ENCODE peak calls at places on chromosomes 5 and 9, in four cellular contexts. P is tibial nerve, F is foreskin fibroblast, Z is fibroblast of lung. N is an unnamed sample.

GRCh38 chr9:34976992-34977391 is 12.6 kb upstream of the DNAJB5 start:
- DNase-seq in Z (no peak), P (no peak), F (no peak), N (no peak)

GRCh38 chr9:118761016-118761790 is 608.0 kb downstream of the BRINP1 start:
- DNase-seq in F (no peak), P (no peak), Z (no peak), N (peak)

GRCh38 chr9:2414465-2414864 is 207.1 kb upstream of the VLDLR start:
- DNase-seq in P (no peak), F (no peak), Z (peak), N (no peak)

GRCh38 chr9:25003686-25004085 is 458.0 kb upstream of the IZUMO3 start:
- DNase-seq in F (no peak), Z (no peak), P (no peak), N (no peak)

GRCh38 chr5:130555429-130555828 is 609.6 kb downstream of the HINT1 start:
- DNase-seq in F (no peak), P (no peak), Z (no peak), N (no peak)

GRCh38 chr5:62259699-62260220 is 46.2 kb upstream of the KIF2A start:
- DNase-seq in Z (no peak), P (no peak), F (no peak), N (no peak)

GRCh38 chr5:56543431-56544385 is 271.6 kb upstream of the MAP3K1 start:
- DNase-seq in P (no peak), F (peak), Z (peak), N (peak)

GRCh38 chr5:139657363-139658321 is 9.5 kb downstream of the CXXC5 start:
- DNase-seq in Z (peak), P (no peak), F (no peak), N (peak)

GRCh38 chr5:176700239-176700847 is 53.1 kb downstream of the TSPAN17 start:
- DNase-seq in Z (no peak), F (no peak), P (no peak), N (peak)

GRCh38 chr9:98973546-98973921 is 29.8 kb downstream of the COL15A1 start:
- DNase-seq in Z (no peak), F (no peak), P (peak), N (no peak)

GRCh38 chr5:170195876-170196275 is 36.9 kb upstream of the C5orf58 start:
- DNase-seq in F (no peak), Z (no peak), P (no peak), N (no peak)

GRCh38 chr5:144017631-144018030 is 152.8 kb downstream of the YIPF5 start:
- DNase-seq in F (no peak), Z (peak), P (no peak), N (no peak)

GRCh38 chr9:91773166-91773565 is 176.9 kb downstream of the ROR2 start:
- DNase-seq in Z (no peak), P (no peak), F (no peak), N (no peak)

DNA sequence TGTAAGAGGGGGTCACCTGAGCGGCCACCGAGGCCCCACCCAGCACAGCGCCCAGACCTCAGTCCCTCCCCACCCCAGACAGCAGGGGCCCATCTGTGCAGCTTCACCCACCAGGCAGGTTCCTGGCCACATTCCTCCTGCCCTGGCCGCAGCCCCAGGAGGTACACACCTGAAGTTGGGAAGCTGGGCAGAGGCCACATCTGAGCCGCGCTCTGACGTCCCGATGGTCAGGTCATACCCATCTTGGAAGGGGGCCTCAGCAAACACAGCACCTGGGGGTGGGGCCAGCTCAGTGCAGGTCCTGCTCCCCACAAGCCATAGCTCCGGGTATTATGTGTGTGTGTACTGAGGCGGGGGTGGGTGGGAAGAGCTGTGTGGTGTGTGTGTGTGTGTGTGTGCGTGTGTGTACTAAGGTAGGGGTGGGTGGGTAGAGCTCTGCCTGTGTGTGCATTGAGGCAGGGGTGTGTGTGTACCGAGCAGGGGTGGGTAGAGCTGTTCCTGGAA is 5.6 kb downstream of the SPOUT1 start:
- DNase-seq in Z (no peak), F (no peak), P (no peak), N (no peak)
- H3K4me3 ChIP-seq in Z (no peak), F (no peak), P (no peak), N (no peak)

DNA sequence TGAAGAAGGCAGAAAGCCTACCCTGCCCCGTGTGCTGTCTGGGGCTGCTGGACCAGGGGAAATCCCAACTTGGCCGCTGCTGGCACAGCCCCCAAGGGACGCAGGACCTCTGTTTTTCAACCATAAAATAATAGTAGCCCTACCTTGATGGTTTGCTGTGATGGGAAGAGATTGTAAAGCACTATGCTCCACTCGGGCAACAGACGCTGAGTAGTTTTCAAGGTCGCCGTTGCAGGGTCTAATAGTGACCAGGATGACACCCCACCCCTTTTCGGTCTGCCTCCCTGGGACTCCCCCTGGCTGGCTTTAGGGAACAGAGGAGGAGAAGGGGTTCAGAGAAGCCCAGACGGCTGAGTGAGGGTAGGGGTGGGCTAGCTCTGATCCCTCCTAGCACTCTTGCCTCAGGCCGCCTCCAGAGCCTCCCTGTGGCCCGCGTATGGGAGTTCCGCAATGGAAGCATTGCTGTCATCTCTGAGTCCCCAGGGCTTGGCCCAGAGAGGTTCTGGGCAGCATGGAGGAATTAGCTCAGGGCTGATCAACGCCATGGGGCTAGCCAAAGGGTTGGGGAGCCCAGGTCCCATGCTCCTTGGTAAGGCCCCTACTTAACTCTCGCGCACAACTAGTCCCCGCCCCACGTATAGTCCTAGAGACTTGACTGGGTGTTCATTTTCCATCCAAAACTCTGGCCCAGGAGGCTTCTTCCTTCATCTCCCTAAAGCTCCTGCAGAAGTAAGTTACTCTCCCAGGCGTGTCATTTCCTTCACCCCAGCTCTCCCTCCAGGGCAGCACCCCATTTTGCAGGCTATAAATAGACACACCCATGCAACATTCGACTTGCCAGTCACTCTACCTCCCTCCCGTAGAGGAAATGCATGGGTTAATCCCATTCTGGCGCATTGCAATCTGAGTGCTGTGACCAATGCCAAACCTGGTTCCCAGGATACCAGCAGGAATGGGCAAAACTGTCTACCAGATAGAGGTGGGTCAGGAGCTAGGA is 1.1 kb upstream of the IRF1 start:
- DNase-seq in F (no peak), P (peak), Z (no peak), N (no peak)
- H3K4me3 ChIP-seq in F (peak), P (peak), Z (peak), N (peak)

GRCh38 chr9:107633375-107633774 is 143.8 kb upstream of the KLF4 start:
- DNase-seq in F (no peak), P (no peak), Z (no peak), N (no peak)

GRCh38 chr9:107637421-107638420 is 148.2 kb upstream of the KLF4 start:
- DNase-seq in P (peak), F (peak), Z (peak), N (peak)

GRCh38 chr9:107635137-107635802 is 145.7 kb upstream of the KLF4 start:
- DNase-seq in F (peak), P (no peak), Z (peak), N (no peak)

GRCh38 chr9:107636596-107637405 is 147.2 kb upstream of the KLF4 start:
- DNase-seq in Z (no peak), F (peak), P (peak), N (no peak)

GRCh38 chr9:107635803-107636174 is 146.2 kb upstream of the KLF4 start:
- DNase-seq in P (no peak), Z (no peak), F (no peak), N (no peak)
- H3K4me3 ChIP-seq in P (no peak), Z (no peak), F (no peak), N (no peak)

DNA sequence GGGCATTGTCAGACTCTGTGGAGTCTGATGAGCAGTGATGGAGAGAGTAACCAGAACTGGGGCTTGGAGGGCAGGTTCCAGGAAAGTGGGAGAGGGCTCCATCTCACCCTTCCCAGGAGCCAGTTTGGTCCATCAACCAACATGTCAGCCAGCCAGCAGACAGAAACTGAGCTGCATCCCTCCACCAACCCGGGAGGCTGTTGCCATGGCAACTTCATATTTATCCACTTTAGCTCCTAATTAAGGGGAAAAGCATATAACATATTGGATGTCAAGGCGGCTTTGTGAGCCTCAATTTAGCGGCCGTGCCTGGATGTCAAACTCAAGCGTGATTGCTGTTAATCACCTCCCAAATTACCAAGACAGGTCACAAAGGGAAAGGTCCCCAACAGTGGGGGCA is 81.5 kb upstream of the ARAP3 start:
- DNase-seq in P (no peak), Z (no peak), F (no peak), N (no peak)
- H3K4me3 ChIP-seq in P (no peak), Z (no peak), F (no peak), N (no peak)

GRCh38 chr5:171318026-171318425 is 9.0 kb downstream of the TLX3 start:
- DNase-seq in F (no peak), Z (no peak), P (no peak), N (no peak)
- H3K4me3 ChIP-seq in F (no peak), Z (no peak), P (no peak), N (no peak)

DNA sequence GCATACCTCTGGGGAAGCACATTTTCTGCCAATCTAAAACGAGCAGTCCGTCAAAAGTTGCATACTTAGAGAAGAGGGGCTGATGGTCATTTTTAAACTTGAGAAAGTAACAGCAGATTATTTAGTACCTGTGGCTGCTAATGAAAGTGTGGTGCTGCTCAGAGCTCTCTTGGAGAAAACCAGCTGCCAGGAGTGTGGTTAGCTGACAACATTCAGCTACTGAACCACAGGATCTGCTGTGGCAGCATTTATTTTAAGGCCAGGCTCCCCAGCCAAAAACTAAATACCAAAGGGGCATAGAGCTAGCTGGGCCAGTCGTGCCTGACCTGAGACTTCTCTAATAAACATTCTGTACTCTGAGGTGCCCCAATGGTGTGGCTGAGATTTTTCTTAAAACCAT is 203.6 kb downstream of the EDIL3 start:
- DNase-seq in P (no peak), F (no peak), Z (peak), N (no peak)
- H3K4me3 ChIP-seq in P (no peak), F (no peak), Z (no peak), N (no peak)

GRCh38 chr9:137148242-137148641 is 9.3 kb downstream of the GRIN1 start:
- DNase-seq in P (no peak), Z (no peak), F (no peak), N (no peak)

GRCh38 chr9:137148661-137149060 is 9.7 kb downstream of the GRIN1 start:
- DNase-seq in Z (no peak), F (no peak), P (no peak), N (no peak)

GRCh38 chr9:137149367-137149766 is 10.4 kb downstream of the GRIN1 start:
- DNase-seq in F (no peak), P (no peak), Z (no peak), N (no peak)

GRCh38 chr9:137150485-137151060 is 11.6 kb downstream of the GRIN1 start:
- DNase-seq in P (no peak), F (no peak), Z (no peak), N (peak)

GRCh38 chr9:137149942-137150484 is 11.1 kb downstream of the GRIN1 start:
- DNase-seq in Z (no peak), F (no peak), P (no peak), N (no peak)
- H3K4me3 ChIP-seq in Z (no peak), F (no peak), P (no peak), N (no peak)

DNA sequence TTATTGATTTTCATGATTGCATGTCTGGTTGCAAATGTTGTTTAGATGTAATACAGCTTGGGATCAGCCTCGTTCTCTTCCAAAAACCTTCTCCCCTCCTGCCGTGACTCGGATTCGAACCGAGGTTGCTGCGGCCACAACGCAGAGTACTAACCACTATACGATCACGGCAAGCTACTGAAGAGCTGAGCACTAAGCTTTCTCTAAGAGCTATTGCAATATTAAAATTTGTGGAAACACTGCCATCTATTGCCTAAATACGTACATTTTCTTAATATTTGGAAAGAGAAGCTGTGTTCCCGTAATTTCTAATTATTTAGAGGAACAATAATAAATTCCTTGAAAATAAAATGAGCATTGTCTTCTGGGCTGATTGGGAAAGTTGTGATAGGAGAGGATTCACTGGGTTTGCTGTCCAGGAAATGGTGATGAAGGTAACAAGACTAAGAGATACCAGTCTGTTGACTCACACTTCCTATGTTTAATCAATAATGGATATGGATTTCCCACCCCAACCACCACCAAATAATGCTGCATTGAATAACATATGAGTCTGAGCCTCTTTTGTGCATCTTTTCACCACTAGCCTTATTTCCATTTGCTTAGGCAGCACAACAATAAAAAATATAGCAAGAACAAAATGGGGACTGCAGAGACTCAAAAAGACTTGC is 120.0 kb upstream of the NFIB start:
- DNase-seq in P (no peak), F (peak), Z (peak), N (peak)
- H3K4me3 ChIP-seq in P (no peak), F (no peak), Z (no peak), N (no peak)

DNA sequence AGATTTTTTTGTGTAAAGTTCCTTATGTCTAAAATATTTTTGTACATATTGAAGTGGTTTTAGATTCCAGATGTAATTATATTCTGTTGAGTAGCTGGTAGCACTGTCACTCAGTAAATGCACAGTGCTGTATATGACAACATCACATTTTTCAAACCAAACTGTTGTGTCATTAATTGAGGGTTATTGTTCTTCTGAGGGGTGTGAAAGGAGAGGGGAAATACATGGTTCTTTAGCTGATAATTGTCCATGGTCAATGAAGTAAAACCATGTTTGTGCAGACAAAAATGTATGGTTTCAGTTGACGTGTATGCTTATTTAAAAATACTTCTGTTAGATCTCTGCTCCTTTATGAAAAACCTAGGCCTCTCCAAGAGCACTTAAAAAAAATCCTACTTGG is 3.3 kb downstream of the ZNF462 start:
- DNase-seq in Z (no peak), P (no peak), F (no peak), N (no peak)
- H3K4me3 ChIP-seq in Z (no peak), P (no peak), F (no peak), N (no peak)